ENCODE peak calls at places on chromosomes 3 and 15, in seven cellular contexts. H is GM12892, O is ureter, R is globus pallidus, F is lower lobe of right lung, V is GM04504, S is HT1080. Q is an unnamed sample.

GRCh38 chr3:10824468-10824867 is 8.4 kb downstream of the SLC6A11 start:
- DNase-seq in H (no peak), O (no peak), R (no peak), F (no peak), V (no peak), S (no peak), Q (no peak)

GRCh38 chr3:14345496-14346150 is 56.8 kb upstream of the SLC6A6 start:
- DNase-seq in H (no peak), O (no peak), R (no peak), F (no peak), V (no peak), S (no peak), Q (peak; percentile 31)

GRCh38 chr3:188687389-188687788 is 484.4 kb upstream of the TPRG1 start:
- DNase-seq in H (no peak), O (no peak), R (no peak), F (no peak), V (peak; percentile 66), S (peak; percentile 91), Q (peak; percentile 57)

GRCh38 chr3:53159415-53160135 is 1.4 kb upstream of the PRKCD start:
- DNase-seq in H (no peak), O (no peak), R (no peak), F (no peak), V (no peak), S (no peak), Q (no peak)

GRCh38 chr3:182959474-182960350 is 20.6 kb downstream of the DCUN1D1 start:
- DNase-seq in H (no peak), O (no peak), R (peak; percentile 11), F (no peak), V (no peak), S (no peak), Q (no peak)

GRCh38 chr3:112633757-112634156 is 7.2 kb downstream of the CCDC80 start:
- DNase-seq in H (no peak), O (no peak), R (no peak), F (no peak), V (no peak), S (no peak), Q (no peak)

GRCh38 chr3:169060037-169060436 is 603.5 kb downstream of the MECOM start:
- DNase-seq in H (no peak), O (no peak), R (no peak), F (no peak), V (no peak), S (peak; percentile 62), Q (no peak)

GRCh38 chr3:40695848-40696247 is 171.1 kb downstream of the ZNF621 start:
- DNase-seq in H (no peak), O (no peak), R (no peak), F (no peak), V (no peak), S (no peak), Q (no peak)

GRCh38 chr3:129336093-129336706 is 57.5 kb downstream of the HMCES start:
- DNase-seq in H (no peak), O (no peak), R (no peak), F (no peak), V (no peak), S (no peak), Q (no peak)

GRCh38 chr15:25863067-25863967 is at the start of gene ATP10A:
- DNase-seq in H (no peak), O (no peak), R (no peak), F (peak; percentile 62), V (peak; percentile 45), S (no peak), Q (no peak)

GRCh38 chr15:80691575-80691974 is 3.5 kb upstream of the ABHD17C start:
- DNase-seq in H (no peak), O (no peak), R (no peak), F (no peak), V (no peak), S (no peak), Q (no peak)

GRCh38 chr15:51382787-51383186 is 41.3 kb downstream of the GLDN start:
- DNase-seq in H (no peak), O (peak; percentile 53), R (no peak), F (no peak), V (no peak), S (peak; percentile 36), Q (peak; percentile 36)

GRCh38 chr3:11574981-11575669 is 68.6 kb downstream of the VGLL4 start:
- DNase-seq in H (no peak), O (no peak), R (no peak), F (no peak), V (no peak), S (no peak), Q (no peak)

GRCh38 chr3:86793786-86794185 is 197.2 kb downstream of the VGLL3 start:
- DNase-seq in H (no peak), O (no peak), R (peak; percentile 65), F (no peak), V (peak; percentile 83), S (peak; percentile 89), Q (peak; percentile 86)

GRCh38 chr3:44762170-44762677 is 630 bp downstream of the KIF15 start:
- DNase-seq in H (no peak), O (no peak), R (no peak), F (no peak), V (no peak), S (no peak), Q (peak; percentile 26)

GRCh38 chr15:33215941-33216872 is 21.7 kb upstream of the FMN1 start:
- DNase-seq in H (no peak), O (no peak), R (no peak), F (no peak), V (no peak), S (no peak), Q (peak; percentile 51)

GRCh38 chr3:77321646-77322045 is 281.7 kb downstream of the ROBO2 start:
- DNase-seq in H (no peak), O (no peak), R (no peak), F (no peak), V (no peak), S (peak; percentile 23), Q (peak; percentile 2)

GRCh38 chr15:42157981-42158765 is 1.7 kb upstream of the PLA2G4F start:
- DNase-seq in H (no peak), O (no peak), R (no peak), F (no peak), V (peak; percentile 33), S (peak; percentile 48), Q (peak; percentile 54)

GRCh38 chr15:86139828-86140227 is 60.2 kb downstream of the AGBL1 start:
- DNase-seq in H (peak; percentile 2), O (no peak), R (no peak), F (no peak), V (no peak), S (no peak), Q (no peak)